ENCODE peak calls at places on chromosomes 2 and 18, in nine cellular contexts. B is hepatocyte, U is MM.1S, W is GM23248, M is PC-3, C is GM23338, Z is OCI-LY7, Q is SK-N-SH, X is neural progenitor cell. F is an unnamed sample.

GRCh38 chr2:1728821-1729220 is 15.5 kb downstream of the PXDN start:
- DNase-seq in Q (peak; percentile 87), B (peak; percentile 74), X (peak; percentile 67), Z (no peak), M (peak; percentile 64), W (no peak), C (peak; percentile 79), U (no peak), F (no peak)

GRCh38 chr18:24227976-24228660 is 89.3 kb downstream of the CABYR start:
- DNase-seq in Q (peak; percentile 4), W (peak; percentile 74), X (peak; percentile 11), U (no peak), B (no peak), M (peak; percentile 80), C (peak; percentile 24), Z (no peak), F (no peak)

GRCh38 chr2:167925775-167926174 is 321.6 kb downstream of the STK39 start:
- DNase-seq in W (no peak), U (no peak), C (no peak), Z (no peak), Q (peak; percentile 57), X (no peak), B (no peak), M (no peak), F (no peak)

GRCh38 chr2:202510911-202511310 is 123.9 kb upstream of the FAM117B start:
- DNase-seq in Z (no peak), B (no peak), C (no peak), W (peak; percentile 64), X (no peak), M (no peak), Q (no peak), U (no peak), F (no peak)

GRCh38 chr2:72619622-72620021 is 206.2 kb downstream of the EXOC6B start:
- DNase-seq in M (no peak), X (peak; percentile 2), Q (no peak), B (no peak), W (no peak), U (no peak), C (peak; percentile 15), Z (no peak), F (no peak)

GRCh38 chr2:53235836-53236582 is 531.6 kb upstream of the CHAC2 start:
- DNase-seq in U (no peak), X (no peak), M (peak; percentile 13), W (no peak), Z (no peak), C (no peak), Q (no peak), B (no peak), F (no peak)

GRCh38 chr2:177352441-177353070 is 40.0 kb upstream of the AGPS start:
- DNase-seq in W (peak; percentile 24), Z (no peak), Q (no peak), M (no peak), U (no peak), C (no peak), X (no peak), B (no peak), F (no peak)

GRCh38 chr18:7626922-7627440 is 59.9 kb downstream of the PTPRM start:
- DNase-seq in M (peak; percentile 88), U (no peak), B (peak; percentile 34), Q (no peak), Z (no peak), X (no peak), C (peak; percentile 26), W (peak; percentile 56), F (no peak)

GRCh38 chr2:37037771-37038170 is 46.4 kb downstream of the HEATR5B start:
- DNase-seq in M (no peak), Q (no peak), Z (no peak), B (no peak), U (no peak), W (no peak), C (no peak), X (no peak), F (no peak)

GRCh38 chr2:102473020-102473419 is at the start of gene SLC9A4:
- DNase-seq in X (peak; percentile 54), U (peak; percentile 60), C (peak; percentile 81), Q (peak; percentile 34), B (peak; percentile 63), W (peak; percentile 44), M (peak; percentile 81), Z (peak; percentile 27), F (peak; percentile 48)

GRCh38 chr18:47949197-47949596 is 18.7 kb upstream of the SMAD2 start:
- DNase-seq in M (no peak), X (no peak), C (no peak), B (no peak), U (no peak), Q (no peak), W (no peak), Z (no peak), F (no peak)

GRCh38 chr2:162111958-162112850 is 38.2 kb upstream of the DPP4 start:
- DNase-seq in M (no peak), Z (no peak), W (no peak), U (no peak), Q (no peak), C (no peak), X (no peak), B (no peak), F (no peak)
- TF ChIP-seq EZH2phosphoT487 in M (no peak), Z (no peak), W (no peak), U (no peak), Q (no peak), C (no peak), X (no peak), B (no peak), F (no peak)

DNA sequence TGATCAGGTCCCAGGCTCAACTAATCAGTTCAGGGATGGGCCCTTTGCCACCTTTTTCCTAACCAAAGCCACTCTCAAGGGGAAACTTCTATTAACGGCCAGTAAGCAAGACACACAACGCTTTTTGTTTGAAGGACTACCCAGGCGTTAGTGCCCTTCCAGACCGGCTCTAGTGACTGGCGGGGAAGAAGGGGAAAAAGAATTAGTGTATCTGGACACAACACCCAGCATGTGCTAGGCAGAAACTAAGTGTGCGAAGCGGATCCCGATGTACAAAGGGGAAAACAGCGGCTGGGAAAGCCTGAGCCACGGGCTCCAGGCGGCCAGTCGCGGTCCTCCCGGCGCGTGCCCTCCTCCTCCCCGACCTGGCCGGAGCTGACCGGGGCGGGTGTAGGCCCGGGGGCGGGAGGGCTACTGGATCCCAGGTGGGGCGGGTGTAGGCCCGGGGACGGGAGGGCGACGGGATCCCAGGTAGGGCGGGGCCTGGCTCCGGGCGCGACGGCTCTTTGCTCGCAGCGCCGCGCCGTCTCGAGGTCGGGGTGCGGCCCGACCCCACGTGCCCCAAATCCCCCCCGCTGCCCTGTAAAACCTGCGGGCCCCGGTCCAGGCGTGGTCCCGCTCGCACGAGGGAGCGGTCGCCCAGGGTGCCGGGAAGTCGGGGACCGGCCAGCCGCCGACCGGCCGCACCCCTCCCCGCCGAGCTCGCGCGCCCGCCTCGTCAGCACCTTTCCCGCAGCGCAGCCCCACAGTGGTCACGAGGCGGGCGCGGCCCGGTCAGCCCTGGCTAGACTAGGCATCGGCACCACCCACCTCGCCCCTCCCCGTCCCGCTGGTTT is 48.8 kb downstream of the C2orf42 start:
- DNase-seq in Z (peak; percentile 60), Q (peak; percentile 81), C (peak; percentile 78), M (no peak), W (peak; percentile 75), X (peak; percentile 86), B (no peak), U (no peak), F (peak; percentile 32)
- TF ChIP-seq EZH2phosphoT487 in Z (no peak), Q (no peak), C (no peak), M (no peak), W (no peak), X (no peak), B (no peak), U (no peak), F (no peak)

DNA sequence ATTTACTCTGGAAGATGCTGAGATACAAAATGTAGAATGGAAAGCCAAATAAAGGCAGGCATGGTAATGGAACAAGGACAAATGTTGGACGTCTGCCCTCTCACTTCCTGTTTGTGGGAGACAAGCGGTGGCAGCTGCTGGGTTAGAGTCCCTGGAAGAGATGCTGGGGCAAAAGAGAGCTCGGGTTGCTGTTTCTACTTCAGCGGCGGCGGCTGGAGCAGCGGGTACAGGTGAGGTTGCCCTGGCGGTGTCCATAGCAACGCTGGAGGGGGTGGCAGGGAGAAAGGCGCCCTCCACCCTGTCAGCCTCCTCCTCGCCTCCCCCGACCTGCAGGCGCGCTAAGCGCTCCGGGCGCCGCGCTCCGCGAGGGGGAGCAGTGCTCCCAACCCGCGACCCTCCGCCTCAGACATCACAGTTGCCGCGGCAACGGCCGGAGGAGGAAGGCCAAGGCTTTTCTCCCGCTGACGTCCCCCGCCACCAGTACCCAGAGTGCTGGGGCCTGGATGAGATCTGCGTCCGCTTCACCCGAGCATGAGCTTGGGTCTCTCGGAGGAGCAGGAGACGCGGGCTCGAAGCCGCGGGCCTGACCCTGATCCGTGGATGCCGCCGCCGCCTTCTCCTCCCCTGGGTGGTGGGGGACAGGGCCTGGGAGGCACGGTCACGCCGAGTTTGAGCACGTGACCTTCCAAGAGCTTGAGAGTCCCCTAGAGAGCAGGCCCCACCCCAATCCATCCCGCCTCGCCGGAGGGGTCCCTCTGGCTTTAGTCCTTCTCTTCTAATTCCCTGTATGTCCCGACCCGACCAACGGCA is 65.6 kb downstream of the NOL4 start:
- DNase-seq in C (peak; percentile 96), Q (peak; percentile 87), U (no peak), W (peak; percentile 10), B (peak; percentile 64), X (peak; percentile 89), Z (no peak), M (no peak), F (no peak)
- TF ChIP-seq EZH2phosphoT487 in C (no peak), Q (no peak), U (no peak), W (no peak), B (no peak), X (peak; percentile 59), Z (no peak), M (no peak), F (no peak)

GRCh38 chr2:105179469-105180372 is 61.8 kb upstream of the GPR45 start:
- DNase-seq in W (peak; percentile 75), C (peak; percentile 68), Z (no peak), Q (peak; percentile 28), B (peak; percentile 50), U (no peak), X (peak; percentile 53), M (peak; percentile 94), F (peak; percentile 89)
- TF ChIP-seq EZH2phosphoT487 in W (no peak), C (no peak), Z (no peak), Q (no peak), B (no peak), U (no peak), X (no peak), M (no peak), F (no peak)

GRCh38 chr2:113240915-113241911 is 37.5 kb downstream of the PAX8 start:
- DNase-seq in C (no peak), Q (peak; percentile 30), M (peak; percentile 99), U (no peak), Z (no peak), X (no peak), B (peak; percentile 90), W (peak; percentile 99), F (peak; percentile 97)
- TF ChIP-seq EZH2phosphoT487 in C (no peak), Q (no peak), M (no peak), U (no peak), Z (no peak), X (no peak), B (no peak), W (no peak), F (no peak)

DNA sequence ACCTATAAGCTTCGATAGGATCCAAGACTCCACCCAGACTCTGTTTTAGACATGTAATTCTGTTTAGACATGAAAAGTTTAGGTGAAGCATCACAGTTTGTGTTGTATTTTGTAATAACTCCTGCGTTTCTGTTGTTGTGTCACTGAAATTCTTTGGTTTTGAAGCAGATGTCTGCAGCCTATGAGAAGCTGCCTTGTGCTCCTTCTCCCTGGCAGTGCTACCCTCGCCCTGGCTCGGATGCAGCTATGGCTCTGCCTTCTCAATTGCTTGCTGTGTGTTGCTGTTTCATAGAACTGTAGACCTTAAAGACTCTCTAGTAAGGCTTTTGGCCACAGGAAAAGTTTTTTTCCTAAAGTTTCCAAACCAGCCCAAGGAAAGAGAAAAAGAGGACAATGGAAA is 40.2 kb upstream of the ZNF638 start:
- DNase-seq in Q (no peak), C (no peak), M (no peak), X (no peak), U (no peak), W (peak; percentile 58), B (no peak), Z (no peak), F (no peak)
- TF ChIP-seq EZH2phosphoT487 in Q (no peak), C (no peak), M (no peak), X (no peak), U (no peak), W (no peak), B (no peak), Z (no peak), F (no peak)